ENCODE peak calls at places on chromosomes 4 and X, in seven cellular contexts. L is SK-N-SH, D is mammary epithelial cell, I is IMR-90, M is H1, W is H9, Y is HCT116. C is an unnamed sample.

GRCh38 chr4:186554485-186554884 is 882 bp downstream of the MTNR1A start:
- DNase-seq in L (no peak), D (peak), I (no peak), M (no peak), W (peak), Y (peak), C (no peak)

GRCh38 chrX:136750364-136750763 is 30.4 kb downstream of the ARHGEF6 start:
- DNase-seq in L (no peak), D (peak), I (no peak), M (no peak), W (no peak), Y (no peak), C (no peak)

GRCh38 chr4:189792819-189793618 is 147.7 kb upstream of the FRG1 start:
- DNase-seq in L (peak), D (peak), I (peak), M (peak), W (peak), Y (peak), C (no peak)

GRCh38 chr4:102139132-102139573 is 206.1 kb downstream of the SLC39A8 start:
- DNase-seq in L (no peak), D (peak), I (no peak), M (no peak), W (no peak), Y (peak), C (no peak)

GRCh38 chr4:20761382-20761781 is 61.1 kb downstream of the PACRGL start:
- DNase-seq in L (no peak), D (no peak), I (no peak), M (no peak), W (no peak), Y (no peak), C (no peak)

GRCh38 chr4:183384983-183385382 is 59.5 kb upstream of the CDKN2AIP start:
- DNase-seq in L (no peak), D (no peak), I (no peak), M (no peak), W (no peak), Y (no peak), C (no peak)

GRCh38 chr4:56757270-56757746 is 64.2 kb downstream of the SPINK2 start:
- DNase-seq in L (no peak), D (peak), I (peak), M (no peak), W (no peak), Y (no peak), C (no peak)

GRCh38 chrX:21745756-21746155 is 12.2 kb downstream of the SMPX start:
- DNase-seq in L (peak), D (peak), I (peak), M (no peak), W (no peak), Y (no peak), C (no peak)

GRCh38 chr4:156875697-156876096 is 95.9 kb downstream of the PDGFC start:
- DNase-seq in L (no peak), D (no peak), I (no peak), M (no peak), W (no peak), Y (no peak), C (no peak)

GRCh38 chr4:7183161-7183560 is 9.2 kb upstream of the SORCS2 start:
- DNase-seq in L (no peak), D (no peak), I (no peak), M (no peak), W (peak), Y (no peak), C (no peak)

GRCh38 chrX:74383611-74384010 is 37.7 kb upstream of the SLC16A2 start:
- DNase-seq in L (peak), D (peak), I (peak), M (no peak), W (peak), Y (peak), C (no peak)

GRCh38 chr4:7302781-7303180 is 110.4 kb downstream of the SORCS2 start:
- DNase-seq in L (no peak), D (no peak), I (no peak), M (no peak), W (no peak), Y (no peak), C (no peak)

GRCh38 chr4:95638920-95639501 is 90.2 kb upstream of the UNC5C start:
- DNase-seq in L (no peak), D (peak), I (no peak), M (no peak), W (no peak), Y (no peak), C (no peak)

GRCh38 chr4:114386637-114387233 is 211.9 kb upstream of the UGT8 start:
- DNase-seq in L (peak), D (no peak), I (peak), M (no peak), W (no peak), Y (peak), C (no peak)

GRCh38 chr4:10584042-10584441 is 100.5 kb downstream of the CLNK start:
- DNase-seq in L (no peak), D (peak), I (peak), M (no peak), W (no peak), Y (no peak), C (no peak)

GRCh38 chr4:127400736-127401346 is 231.9 kb upstream of the INTU start:
- DNase-seq in L (peak), D (peak), I (peak), M (peak), W (peak), Y (peak), C (peak)

GRCh38 chrX:142977128-142977914 is 48.4 kb upstream of the SPANXN4 start:
- DNase-seq in L (no peak), D (no peak), I (no peak), M (no peak), W (no peak), Y (no peak), C (no peak)

GRCh38 chrX:41946973-41947612 is 23.7 kb upstream of the CASK start:
- DNase-seq in L (no peak), D (no peak), I (no peak), M (no peak), W (no peak), Y (no peak), C (no peak)

GRCh38 chrX:19673334-19674040 is 158.2 kb upstream of the MAP3K15 start:
- DNase-seq in L (no peak), D (peak), I (peak), M (no peak), W (no peak), Y (peak), C (peak)

GRCh38 chr4:94642561-94642866 is 115.2 kb upstream of the BMPR1B start:
- DNase-seq in L (no peak), D (no peak), I (peak), M (no peak), W (no peak), Y (peak), C (no peak)

GRCh38 chrX:18893536-18893935 is 90.4 kb downstream of the PHKA2 start:
- DNase-seq in L (no peak), D (no peak), I (no peak), M (no peak), W (no peak), Y (no peak), C (no peak)

GRCh38 chr4:123386608-123387007 is 10.0 kb upstream of the SPRY1 start:
- DNase-seq in L (no peak), D (peak), I (peak), M (no peak), W (no peak), Y (no peak), C (no peak)

GRCh38 chr4:53779025-53779424 is 187.7 kb upstream of the LNX1 start:
- DNase-seq in L (no peak), D (no peak), I (peak), M (no peak), W (no peak), Y (no peak), C (no peak)

GRCh38 chrX:130682990-130683389 is 220.0 kb downstream of the ENOX2 start:
- DNase-seq in L (no peak), D (no peak), I (peak), M (no peak), W (no peak), Y (no peak), C (no peak)

DNA sequence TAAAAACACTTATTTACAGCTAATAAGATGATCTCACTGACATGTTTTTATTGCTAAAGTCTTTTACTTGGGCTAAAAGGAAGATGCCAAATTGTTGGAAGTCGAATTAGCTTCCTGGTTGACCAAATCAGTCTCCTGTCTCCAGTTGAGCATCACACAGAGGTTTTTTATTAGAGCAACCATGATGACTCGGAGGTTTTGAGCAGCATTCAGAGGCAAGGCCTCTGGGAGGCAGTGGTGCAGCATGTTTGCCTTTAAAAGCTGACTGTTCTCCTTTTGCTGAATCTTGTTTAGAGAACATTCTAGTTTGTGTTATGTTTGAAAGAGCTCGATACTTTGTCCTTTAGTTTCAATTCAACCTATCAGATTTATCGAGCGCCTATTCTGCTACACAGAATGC is 2.1 kb downstream of the UCHL1 start:
- DNase-seq in L (peak), D (peak), I (peak), M (no peak), W (peak), Y (peak), C (no peak)
- H3K9ac ChIP-seq in L (peak), D (no peak), I (peak), M (no peak), W (peak), Y (no peak), C (no peak)

DNA sequence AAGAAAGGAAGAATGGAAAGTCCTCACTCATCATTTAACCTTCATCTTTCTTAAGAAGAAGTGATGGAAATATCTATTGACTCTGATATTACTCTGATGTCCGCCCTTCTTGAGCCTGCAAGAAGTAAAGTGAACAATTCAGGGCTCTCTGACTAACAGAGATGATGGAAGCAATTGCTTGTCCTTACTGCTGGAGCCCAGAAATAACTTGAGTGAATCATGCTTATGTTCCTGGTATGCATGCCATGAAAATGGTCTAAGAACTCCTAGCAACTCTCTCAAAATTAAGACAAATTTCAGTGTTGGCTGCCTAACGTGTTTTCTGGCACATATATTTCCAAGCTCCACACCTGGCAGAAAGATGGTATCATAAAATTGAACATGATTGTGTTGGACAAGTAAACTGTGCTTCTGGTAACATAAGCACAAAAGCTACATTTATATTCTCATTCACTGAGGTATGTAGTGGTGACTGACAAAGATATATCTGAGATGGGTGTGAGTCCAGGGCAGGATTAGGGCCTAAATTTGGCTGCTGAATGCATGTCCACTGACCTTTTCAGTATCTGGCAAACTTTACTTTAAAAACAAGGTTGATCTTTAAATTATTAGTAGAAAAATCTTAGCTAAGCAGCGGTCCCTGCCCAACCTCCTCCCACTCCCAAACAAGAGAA is 109.2 kb upstream of the OTUD4 start:
- DNase-seq in L (no peak), D (no peak), I (peak), M (no peak), W (no peak), Y (no peak), C (no peak)
- TF ChIP-seq CTCF in L (no peak), D (no peak), I (no peak), M (no peak), W (no peak), Y (no peak), C (no peak)

DNA sequence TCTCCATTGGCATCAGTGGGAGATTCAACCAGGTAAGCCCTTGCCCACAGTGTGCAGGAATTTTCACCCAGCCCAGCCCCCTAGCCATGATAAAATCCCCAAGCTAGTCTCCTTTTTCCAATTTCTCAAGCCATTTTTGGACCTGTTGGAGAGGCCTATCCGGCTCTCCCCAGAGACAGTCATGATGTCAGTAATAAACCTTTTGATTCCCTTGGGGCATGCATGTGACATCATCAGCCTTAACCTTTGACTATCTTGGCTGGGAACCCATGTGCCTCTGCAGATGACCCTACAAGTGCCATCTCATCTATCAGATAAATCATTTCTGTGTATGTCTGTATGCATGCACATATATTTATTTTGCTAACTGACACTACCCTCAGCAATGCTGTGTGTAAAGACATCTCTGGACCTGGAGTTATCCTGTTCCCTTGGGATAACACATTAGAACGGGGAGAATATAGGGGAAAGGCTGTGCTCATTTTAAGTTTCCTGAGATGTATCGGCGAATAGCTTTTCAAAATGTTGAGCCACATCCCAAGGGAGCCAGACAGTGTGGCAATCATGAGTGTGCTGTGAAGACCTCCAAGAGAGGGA is 51.0 kb downstream of the CYTL1 start:
- DNase-seq in L (no peak), D (no peak), I (no peak), M (no peak), W (no peak), Y (no peak), C (no peak)
- H3K9ac ChIP-seq in L (no peak), D (no peak), I (no peak), M (no peak), W (no peak), Y (no peak), C (no peak)

DNA sequence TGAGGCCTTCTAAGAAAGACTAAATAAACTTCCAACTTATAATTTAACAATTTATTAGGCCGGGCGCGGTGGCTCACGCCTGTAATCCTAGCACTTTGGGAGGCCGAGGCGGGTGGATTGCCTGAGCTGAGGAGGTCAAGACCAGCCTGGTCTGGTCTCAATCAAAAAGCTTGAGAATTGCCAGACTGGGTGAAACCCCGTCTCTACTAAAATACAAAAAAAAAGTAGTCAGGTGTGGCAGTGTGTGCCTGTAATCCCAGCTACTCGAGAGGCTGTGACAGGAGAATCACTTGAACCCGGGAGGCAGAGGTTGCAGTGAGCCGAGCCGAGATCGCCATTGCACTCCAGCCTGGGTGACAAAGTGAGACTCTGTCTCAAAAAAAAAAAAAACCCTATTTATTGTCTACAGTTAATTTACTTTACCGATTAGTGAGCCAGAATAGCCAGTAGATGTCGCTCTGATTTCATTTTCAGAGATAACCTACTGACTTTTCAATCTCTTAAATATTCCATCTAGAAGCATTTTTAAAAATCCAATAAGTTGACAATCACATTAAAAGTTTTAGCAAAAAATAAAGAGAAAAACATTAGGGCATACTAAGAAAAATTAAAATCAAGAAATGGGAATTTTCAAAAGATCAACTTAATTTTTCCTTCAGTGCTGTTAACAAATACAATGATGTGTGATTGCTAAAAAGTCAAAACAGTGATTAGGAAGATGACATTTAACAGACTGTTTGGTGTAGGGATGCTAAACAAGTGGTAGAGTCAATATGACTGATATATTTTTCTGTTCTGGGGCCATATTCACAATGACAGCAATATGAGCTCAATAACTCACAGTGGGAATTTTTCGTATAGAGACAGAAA is 4.3 kb upstream of the SHROOM3 start:
- DNase-seq in L (peak), D (peak), I (peak), M (no peak), W (no peak), Y (peak), C (no peak)
- TF ChIP-seq CTCF in L (peak), D (peak), I (peak), M (no peak), W (peak), Y (peak), C (no peak)

GRCh38 chr4:184898793-184899192 is 73.0 kb upstream of the ACSL1 start:
- DNase-seq in L (no peak), D (peak), I (no peak), M (no peak), W (no peak), Y (no peak), C (no peak)
- H3K9ac ChIP-seq in L (no peak), D (no peak), I (no peak), M (no peak), W (no peak), Y (no peak), C (no peak)

GRCh38 chr4:81620442-81620841 is 148.7 kb upstream of the RASGEF1B start:
- DNase-seq in L (no peak), D (peak), I (no peak), M (no peak), W (no peak), Y (no peak), C (peak)
- TF ChIP-seq CTCF in L (no peak), D (no peak), I (no peak), M (no peak), W (no peak), Y (no peak), C (no peak)

GRCh38 chrX:153878969-153879653 is 6.9 kb downstream of the L1CAM start:
- DNase-seq in L (peak), D (no peak), I (no peak), M (no peak), W (peak), Y (no peak), C (no peak)
- H3K9ac ChIP-seq in L (no peak), D (no peak), I (no peak), M (no peak), W (no peak), Y (no peak), C (no peak)

GRCh38 chr4:28463184-28463690 is 1602.6 kb downstream of the STIM2 start:
- DNase-seq in L (no peak), D (no peak), I (peak), M (no peak), W (no peak), Y (no peak), C (no peak)
- TF ChIP-seq CTCF in L (no peak), D (no peak), I (no peak), M (no peak), W (no peak), Y (no peak), C (no peak)

C was measured in keratinocyte.